ENCODE peak calls at places on chromosomes 16 and 17, in nine cellular contexts. One of them, this sample, is unnamed.

GRCh38 chr16:28219283-28219682 is 7.5 kb upstream of the XPO6 start:
- DNase-seq in fibroblast of pulmonary artery: no peak
- DNase-seq in Peyer's patch: no peak
- DNase-seq in GM12865: no peak
- DNase-seq in right lobe of liver: no peak
- DNase-seq in endothelial cell: no peak
- DNase-seq in cardiac muscle cell: no peak
- DNase-seq in prostate gland: no peak
- DNase-seq in hepatocyte: peak; percentile 30
- DNase-seq in this sample: no peak

GRCh38 chr17:34542700-34543336 is 36.6 kb upstream of the TMEM132E start:
- DNase-seq in right lobe of liver: no peak
- DNase-seq in endothelial cell: peak; percentile 65
- DNase-seq in cardiac muscle cell: peak; percentile 22
- DNase-seq in Peyer's patch: peak; percentile 73
- DNase-seq in fibroblast of pulmonary artery: peak; percentile 31
- DNase-seq in prostate gland: peak; percentile 13
- DNase-seq in GM12865: peak; percentile 53
- DNase-seq in hepatocyte: peak; percentile 35
- DNase-seq in this sample: no peak

GRCh38 chr17:75265614-75266314 is 4.1 kb downstream of the MRPS7 start:
- DNase-seq in hepatocyte: no peak
- DNase-seq in Peyer's patch: no peak
- DNase-seq in endothelial cell: no peak
- DNase-seq in prostate gland: no peak
- DNase-seq in GM12865: no peak
- DNase-seq in fibroblast of pulmonary artery: no peak
- DNase-seq in cardiac muscle cell: no peak
- DNase-seq in right lobe of liver: no peak
- DNase-seq in this sample: no peak

GRCh38 chr16:4404967-4405696 is 11.3 kb downstream of the CORO7 start:
- DNase-seq in right lobe of liver: no peak
- DNase-seq in hepatocyte: no peak
- DNase-seq in prostate gland: no peak
- DNase-seq in GM12865: no peak
- DNase-seq in Peyer's patch: no peak
- DNase-seq in fibroblast of pulmonary artery: no peak
- DNase-seq in endothelial cell: no peak
- DNase-seq in cardiac muscle cell: no peak
- DNase-seq in this sample: no peak

GRCh38 chr17:13601776-13602551 is at the start of gene HS3ST3A1:
- DNase-seq in GM12865: no peak
- DNase-seq in Peyer's patch: peak; percentile 48
- DNase-seq in prostate gland: peak; percentile 5
- DNase-seq in right lobe of liver: peak; percentile 66
- DNase-seq in cardiac muscle cell: peak; percentile 90
- DNase-seq in hepatocyte: peak; percentile 81
- DNase-seq in fibroblast of pulmonary artery: peak; percentile 77
- DNase-seq in endothelial cell: peak; percentile 63
- DNase-seq in this sample: peak; percentile 36

GRCh38 chr16:28985206-28985605 is 354 bp downstream of the LAT start:
- DNase-seq in hepatocyte: no peak
- DNase-seq in right lobe of liver: no peak
- DNase-seq in endothelial cell: no peak
- DNase-seq in cardiac muscle cell: no peak
- DNase-seq in fibroblast of pulmonary artery: no peak
- DNase-seq in GM12865: no peak
- DNase-seq in Peyer's patch: no peak
- DNase-seq in prostate gland: no peak
- DNase-seq in this sample: no peak

GRCh38 chr16:24145927-24146326 is 110.2 kb upstream of the CACNG3 start:
- DNase-seq in cardiac muscle cell: no peak
- DNase-seq in prostate gland: no peak
- DNase-seq in fibroblast of pulmonary artery: no peak
- DNase-seq in endothelial cell: no peak
- DNase-seq in hepatocyte: no peak
- DNase-seq in GM12865: no peak
- DNase-seq in Peyer's patch: no peak
- DNase-seq in right lobe of liver: no peak
- DNase-seq in this sample: no peak

GRCh38 chr17:33696102-33696501 is 403.0 kb upstream of the ASIC2 start:
- DNase-seq in Peyer's patch: no peak
- DNase-seq in prostate gland: no peak
- DNase-seq in hepatocyte: no peak
- DNase-seq in right lobe of liver: no peak
- DNase-seq in fibroblast of pulmonary artery: no peak
- DNase-seq in endothelial cell: no peak
- DNase-seq in GM12865: no peak
- DNase-seq in cardiac muscle cell: no peak
- DNase-seq in this sample: no peak

GRCh38 chr17:71320009-71320796 is 800.6 kb upstream of the SOX9 start:
- DNase-seq in prostate gland: no peak
- DNase-seq in hepatocyte: no peak
- DNase-seq in cardiac muscle cell: no peak
- DNase-seq in GM12865: no peak
- DNase-seq in right lobe of liver: no peak
- DNase-seq in endothelial cell: no peak
- DNase-seq in Peyer's patch: no peak
- DNase-seq in fibroblast of pulmonary artery: no peak
- DNase-seq in this sample: no peak

GRCh38 chr17:66308856-66309255 is 6.4 kb downstream of the PRKCA start:
- DNase-seq in endothelial cell: no peak
- DNase-seq in GM12865: no peak
- DNase-seq in Peyer's patch: no peak
- DNase-seq in hepatocyte: no peak
- DNase-seq in cardiac muscle cell: no peak
- DNase-seq in fibroblast of pulmonary artery: no peak
- DNase-seq in prostate gland: no peak
- DNase-seq in right lobe of liver: no peak
- DNase-seq in this sample: no peak

GRCh38 chr17:66312912-66313311 is 10.5 kb downstream of the PRKCA start:
- DNase-seq in endothelial cell: no peak
- DNase-seq in prostate gland: no peak
- DNase-seq in cardiac muscle cell: no peak
- DNase-seq in fibroblast of pulmonary artery: no peak
- DNase-seq in GM12865: no peak
- DNase-seq in Peyer's patch: no peak
- DNase-seq in right lobe of liver: no peak
- DNase-seq in hepatocyte: no peak
- DNase-seq in this sample: no peak

GRCh38 chr17:66313325-66313724 is 10.9 kb downstream of the PRKCA start:
- DNase-seq in fibroblast of pulmonary artery: no peak
- DNase-seq in hepatocyte: no peak
- DNase-seq in GM12865: no peak
- DNase-seq in right lobe of liver: no peak
- DNase-seq in Peyer's patch: no peak
- DNase-seq in endothelial cell: no peak
- DNase-seq in prostate gland: no peak
- DNase-seq in cardiac muscle cell: no peak
- DNase-seq in this sample: no peak

GRCh38 chr17:66309793-66310192 is 7.4 kb downstream of the PRKCA start:
- DNase-seq in GM12865: no peak
- DNase-seq in right lobe of liver: no peak
- DNase-seq in hepatocyte: no peak
- DNase-seq in prostate gland: no peak
- DNase-seq in Peyer's patch: no peak
- DNase-seq in endothelial cell: no peak
- DNase-seq in fibroblast of pulmonary artery: no peak
- DNase-seq in cardiac muscle cell: no peak
- DNase-seq in this sample: no peak

DNA sequence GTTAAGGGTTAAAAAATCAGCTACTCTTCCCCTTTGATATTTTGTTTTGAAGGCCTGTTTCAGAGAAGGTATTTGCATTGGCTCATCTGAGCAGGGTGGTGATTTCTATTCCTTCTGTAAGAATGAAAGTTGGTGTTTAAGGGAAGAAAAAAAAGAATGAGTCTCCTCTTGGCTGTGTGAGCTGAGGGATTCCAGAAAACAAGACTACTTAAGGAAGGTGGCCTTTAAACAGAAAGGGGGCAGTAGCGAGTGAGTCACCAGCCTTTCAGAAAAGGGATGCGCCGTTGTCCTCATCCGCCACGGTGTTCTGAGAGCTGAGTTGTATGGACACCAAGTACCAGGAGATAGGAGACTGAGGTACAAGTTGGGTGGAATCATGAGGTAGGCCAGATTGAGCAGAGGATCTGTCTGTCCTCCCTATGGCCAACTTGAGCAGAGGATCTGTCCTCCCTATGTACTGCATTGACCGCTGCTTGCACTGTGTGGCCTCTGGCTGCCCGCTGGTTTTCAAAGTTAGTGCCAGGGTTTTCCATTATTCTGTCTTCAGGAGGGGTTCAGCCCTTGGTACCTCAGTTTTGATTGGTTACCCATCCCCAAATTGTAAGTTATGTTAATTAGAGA is 8.2 kb downstream of the PRKCA start:
- DNase-seq in hepatocyte: no peak
- DNase-seq in GM12865: no peak
- DNase-seq in prostate gland: no peak
- DNase-seq in cardiac muscle cell: no peak
- DNase-seq in endothelial cell: no peak
- DNase-seq in fibroblast of pulmonary artery: no peak
- DNase-seq in Peyer's patch: no peak
- DNase-seq in right lobe of liver: no peak
- DNase-seq in this sample: no peak
- TF ChIP-seq CTCF in hepatocyte: no peak
- TF ChIP-seq CTCF in GM12865: peak; percentile 4
- TF ChIP-seq CTCF in prostate gland: no peak
- TF ChIP-seq CTCF in cardiac muscle cell: peak; percentile 10
- TF ChIP-seq CTCF in endothelial cell: peak; percentile 17
- TF ChIP-seq CTCF in fibroblast of pulmonary artery: no peak
- TF ChIP-seq CTCF in Peyer's patch: no peak
- TF ChIP-seq CTCF in right lobe of liver: no peak
- TF ChIP-seq CTCF in this sample: no peak

DNA sequence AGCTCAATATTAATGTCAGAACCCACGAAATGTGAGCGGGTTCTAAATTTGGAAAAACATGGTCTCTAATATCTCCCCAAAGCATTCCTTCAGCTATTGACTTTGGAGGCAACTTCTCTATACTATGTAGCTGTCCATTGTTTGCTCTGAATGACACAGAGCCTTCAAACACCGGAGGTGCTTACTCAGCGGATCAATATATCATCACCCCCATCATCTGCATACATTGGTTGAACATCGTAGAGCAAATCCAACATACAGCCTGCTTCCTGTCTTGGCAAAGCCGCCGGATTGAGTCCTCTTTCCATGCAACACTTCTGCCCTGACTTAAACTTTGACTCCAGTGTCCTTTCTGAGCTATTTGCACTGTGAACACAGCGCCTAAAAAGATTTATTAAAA is 61.3 kb downstream of the C17orf67 start:
- DNase-seq in fibroblast of pulmonary artery: no peak
- DNase-seq in Peyer's patch: no peak
- DNase-seq in right lobe of liver: no peak
- DNase-seq in endothelial cell: no peak
- DNase-seq in GM12865: no peak
- DNase-seq in cardiac muscle cell: no peak
- DNase-seq in hepatocyte: no peak
- DNase-seq in prostate gland: no peak
- DNase-seq in this sample: no peak
- TF ChIP-seq CTCF in fibroblast of pulmonary artery: no peak
- TF ChIP-seq CTCF in Peyer's patch: no peak
- TF ChIP-seq CTCF in right lobe of liver: no peak
- TF ChIP-seq CTCF in endothelial cell: no peak
- TF ChIP-seq CTCF in GM12865: no peak
- TF ChIP-seq CTCF in cardiac muscle cell: no peak
- TF ChIP-seq CTCF in hepatocyte: no peak
- TF ChIP-seq CTCF in prostate gland: no peak
- TF ChIP-seq CTCF in this sample: no peak

GRCh38 chr17:57584050-57584551 is 161.0 kb downstream of the CCDC182 start:
- DNase-seq in fibroblast of pulmonary artery: no peak
- DNase-seq in endothelial cell: no peak
- DNase-seq in right lobe of liver: no peak
- DNase-seq in prostate gland: no peak
- DNase-seq in GM12865: no peak
- DNase-seq in cardiac muscle cell: peak; percentile 13
- DNase-seq in hepatocyte: no peak
- DNase-seq in Peyer's patch: no peak
- DNase-seq in this sample: no peak
- TF ChIP-seq CTCF in fibroblast of pulmonary artery: no peak
- TF ChIP-seq CTCF in endothelial cell: no peak
- TF ChIP-seq CTCF in right lobe of liver: no peak
- TF ChIP-seq CTCF in prostate gland: no peak
- TF ChIP-seq CTCF in GM12865: no peak
- TF ChIP-seq CTCF in cardiac muscle cell: no peak
- TF ChIP-seq CTCF in hepatocyte: no peak
- TF ChIP-seq CTCF in Peyer's patch: no peak
- TF ChIP-seq CTCF in this sample: no peak

DNA sequence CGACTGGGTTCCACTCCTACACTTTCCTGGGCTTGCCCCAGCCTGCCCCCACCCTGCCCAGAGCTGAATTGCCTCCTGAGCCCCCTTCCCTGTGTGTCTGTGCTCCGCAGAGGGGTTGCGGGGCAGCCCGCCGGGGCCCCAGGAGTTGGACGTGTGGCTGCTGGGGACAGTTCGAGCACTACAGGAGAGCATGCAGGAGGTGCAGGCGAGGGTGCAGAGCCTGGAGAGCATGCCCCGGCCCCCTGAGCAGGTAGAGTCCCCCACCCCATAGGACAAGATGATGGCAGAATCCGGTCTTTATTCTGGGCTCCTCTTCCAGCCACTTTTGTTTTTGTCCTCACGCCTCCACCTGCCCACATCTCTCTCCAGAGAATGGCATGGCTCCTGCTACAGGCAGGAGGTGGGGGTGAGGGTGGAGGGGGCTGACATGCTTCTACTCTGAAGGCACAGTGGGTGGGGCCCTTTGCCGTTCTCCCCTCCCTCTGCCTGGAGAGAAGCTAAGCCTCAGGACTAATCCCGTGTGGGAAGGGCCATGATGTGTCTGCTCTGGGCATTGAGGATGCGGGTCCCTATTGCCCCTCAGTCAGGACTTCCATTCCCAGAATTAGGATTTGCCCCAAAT is 3.5 kb downstream of the ACBD4 start:
- DNase-seq in fibroblast of pulmonary artery: no peak
- DNase-seq in endothelial cell: no peak
- DNase-seq in Peyer's patch: no peak
- DNase-seq in hepatocyte: no peak
- DNase-seq in cardiac muscle cell: no peak
- DNase-seq in right lobe of liver: peak; percentile 44
- DNase-seq in GM12865: no peak
- DNase-seq in prostate gland: no peak
- DNase-seq in this sample: no peak
- TF ChIP-seq CTCF in fibroblast of pulmonary artery: no peak
- TF ChIP-seq CTCF in endothelial cell: no peak
- TF ChIP-seq CTCF in Peyer's patch: no peak
- TF ChIP-seq CTCF in hepatocyte: no peak
- TF ChIP-seq CTCF in cardiac muscle cell: no peak
- TF ChIP-seq CTCF in right lobe of liver: no peak
- TF ChIP-seq CTCF in GM12865: no peak
- TF ChIP-seq CTCF in prostate gland: no peak
- TF ChIP-seq CTCF in this sample: no peak